ENCODE peak calls at places on chromosomes 2 and 18, in four cellular contexts. One of them, this sample, is unnamed.

GRCh38 chr18:57438669-57439616 is 3.8 kb downstream of the ONECUT2 start:
- DNase-seq in islet precursor cell: no peak
- DNase-seq in neural crest cell: no peak
- DNase-seq in kidney epithelial cell: no peak
- DNase-seq in this sample: no peak

GRCh38 chr18:9404565-9405060 is 70.0 kb downstream of the TWSG1 start:
- DNase-seq in islet precursor cell: peak; percentile 84
- DNase-seq in neural crest cell: no peak
- DNase-seq in kidney epithelial cell: no peak
- DNase-seq in this sample: no peak

GRCh38 chr2:239020541-239021041 is 172.7 kb downstream of the TWIST2 start:
- DNase-seq in islet precursor cell: no peak
- DNase-seq in neural crest cell: no peak
- DNase-seq in kidney epithelial cell: no peak
- DNase-seq in this sample: no peak

GRCh38 chr2:156356006-156356764 is 23.7 kb upstream of the NR4A2 start:
- DNase-seq in islet precursor cell: no peak
- DNase-seq in neural crest cell: no peak
- DNase-seq in kidney epithelial cell: no peak
- DNase-seq in this sample: no peak

GRCh38 chr2:171673928-171674327 is 13.3 kb upstream of the DYNC1I2 start:
- DNase-seq in islet precursor cell: no peak
- DNase-seq in neural crest cell: no peak
- DNase-seq in kidney epithelial cell: no peak
- DNase-seq in this sample: no peak

GRCh38 chr2:222747526-222748160 is 76.2 kb downstream of the MOGAT1 start:
- DNase-seq in islet precursor cell: no peak
- DNase-seq in neural crest cell: no peak
- DNase-seq in kidney epithelial cell: no peak
- DNase-seq in this sample: no peak

GRCh38 chr2:46487667-46488333 is 8.4 kb downstream of the TMEM247 start:
- DNase-seq in islet precursor cell: peak; percentile 90
- DNase-seq in neural crest cell: no peak
- DNase-seq in kidney epithelial cell: no peak
- DNase-seq in this sample: no peak

GRCh38 chr2:54680397-54681032 is 42.9 kb upstream of the EML6 start:
- DNase-seq in islet precursor cell: peak; percentile 49
- DNase-seq in neural crest cell: no peak
- DNase-seq in kidney epithelial cell: no peak
- DNase-seq in this sample: no peak

GRCh38 chr2:219459460-219460311 is 25.0 kb downstream of the SPEG start:
- DNase-seq in islet precursor cell: peak; percentile 91
- DNase-seq in neural crest cell: peak; percentile 75
- DNase-seq in kidney epithelial cell: no peak
- DNase-seq in this sample: no peak

GRCh38 chr2:122072666-122073065 is 317.2 kb downstream of the TSN start:
- DNase-seq in islet precursor cell: peak; percentile 87
- DNase-seq in neural crest cell: no peak
- DNase-seq in kidney epithelial cell: no peak
- DNase-seq in this sample: no peak

GRCh38 chr2:19673213-19673791 is 228.5 kb downstream of the TTC32 start:
- DNase-seq in islet precursor cell: peak; percentile 93
- DNase-seq in neural crest cell: no peak
- DNase-seq in kidney epithelial cell: no peak
- DNase-seq in this sample: no peak

GRCh38 chr2:9263388-9263787 is 56.8 kb downstream of the ASAP2 start:
- DNase-seq in islet precursor cell: peak; percentile 39
- DNase-seq in neural crest cell: no peak
- DNase-seq in kidney epithelial cell: no peak
- DNase-seq in this sample: no peak

GRCh38 chr2:166573393-166573792 is 79.3 kb upstream of the SCN7A start:
- DNase-seq in islet precursor cell: peak; percentile 72
- DNase-seq in neural crest cell: no peak
- DNase-seq in kidney epithelial cell: peak; percentile 25
- DNase-seq in this sample: no peak

GRCh38 chr18:61851940-61852451 is 40.8 kb downstream of the RNF152 start:
- DNase-seq in islet precursor cell: no peak
- DNase-seq in neural crest cell: no peak
- DNase-seq in kidney epithelial cell: no peak
- DNase-seq in this sample: no peak

GRCh38 chr18:58135170-58135569 is 91.1 kb downstream of the NEDD4L start:
- DNase-seq in islet precursor cell: no peak
- DNase-seq in neural crest cell: no peak
- DNase-seq in kidney epithelial cell: peak; percentile 80
- DNase-seq in this sample: no peak

GRCh38 chr2:120323214-120323613 is 22.7 kb upstream of the INHBB start:
- DNase-seq in islet precursor cell: no peak
- DNase-seq in neural crest cell: no peak
- DNase-seq in kidney epithelial cell: no peak
- DNase-seq in this sample: no peak

GRCh38 chr2:202148515-202149154 is 75.6 kb downstream of the KIAA2012 start:
- DNase-seq in islet precursor cell: no peak
- DNase-seq in neural crest cell: no peak
- DNase-seq in kidney epithelial cell: no peak
- DNase-seq in this sample: no peak

GRCh38 chr2:160703648-160704585 is 210.3 kb upstream of the RBMS1 start:
- DNase-seq in islet precursor cell: no peak
- DNase-seq in neural crest cell: peak; percentile 44
- DNase-seq in kidney epithelial cell: no peak
- DNase-seq in this sample: peak; percentile 13

GRCh38 chr18:374735-375168 is 106.9 kb upstream of the THOC1 start:
- DNase-seq in islet precursor cell: no peak
- DNase-seq in neural crest cell: no peak
- DNase-seq in kidney epithelial cell: no peak
- DNase-seq in this sample: no peak

GRCh38 chr2:68388772-68389171 is 23.7 kb downstream of the PLEK start:
- DNase-seq in islet precursor cell: no peak
- DNase-seq in neural crest cell: no peak
- DNase-seq in kidney epithelial cell: no peak
- DNase-seq in this sample: no peak

GRCh38 chr2:86747708-86748627 is 27.9 kb downstream of the RMND5A start:
- DNase-seq in islet precursor cell: no peak
- DNase-seq in neural crest cell: no peak
- DNase-seq in kidney epithelial cell: peak; percentile 59
- DNase-seq in this sample: no peak

GRCh38 chr2:197273485-197273884 is 37.1 kb downstream of the ANKRD44 start:
- DNase-seq in islet precursor cell: no peak
- DNase-seq in neural crest cell: no peak
- DNase-seq in kidney epithelial cell: no peak
- DNase-seq in this sample: no peak

GRCh38 chr2:65436825-65437221 is 4.4 kb upstream of the SPRED2 start:
- DNase-seq in islet precursor cell: no peak
- DNase-seq in neural crest cell: no peak
- DNase-seq in kidney epithelial cell: no peak
- DNase-seq in this sample: no peak

GRCh38 chr18:78069784-78070664 is 820.4 kb downstream of the GALR1 start:
- DNase-seq in islet precursor cell: peak; percentile 92
- DNase-seq in neural crest cell: no peak
- DNase-seq in kidney epithelial cell: no peak
- DNase-seq in this sample: no peak

GRCh38 chr2:99072556-99072955 is 69.0 kb upstream of the C2orf15 start:
- DNase-seq in islet precursor cell: no peak
- DNase-seq in neural crest cell: no peak
- DNase-seq in kidney epithelial cell: no peak
- DNase-seq in this sample: no peak

GRCh38 chr2:216006164-216006663 is 7.1 kb downstream of the MREG start:
- DNase-seq in islet precursor cell: peak; percentile 95
- DNase-seq in neural crest cell: no peak
- DNase-seq in kidney epithelial cell: peak; percentile 37
- DNase-seq in this sample: no peak

GRCh38 chr2:45406626-45407025 is 204.4 kb downstream of the SRBD1 start:
- DNase-seq in islet precursor cell: no peak
- DNase-seq in neural crest cell: no peak
- DNase-seq in kidney epithelial cell: no peak
- DNase-seq in this sample: no peak

This sample was measured in naive thymus-derived CD8-positive, alpha-beta T cell.